ENCODE peak calls at places on chromosomes 5 and 9, in seven cellular contexts. One of them, this sample, is unnamed.

GRCh38 chr5:124139995-124140394 is 606.4 kb downstream of the ZNF608 start:
- DNase-seq in HCT116: no peak
- DNase-seq in GM12878: no peak
- DNase-seq in SK-N-SH: no peak
- DNase-seq in K562: no peak
- DNase-seq in HepG2: no peak
- DNase-seq in H1: no peak
- DNase-seq in this sample: no peak

GRCh38 chr5:1514027-1514818 is 9.5 kb downstream of the LPCAT1 start:
- DNase-seq in HCT116: no peak
- DNase-seq in GM12878: no peak
- DNase-seq in SK-N-SH: peak
- DNase-seq in K562: no peak
- DNase-seq in HepG2: no peak
- DNase-seq in H1: no peak
- DNase-seq in this sample: no peak

GRCh38 chr9:93309889-93310425 is 126.0 kb downstream of the WNK2 start:
- DNase-seq in HCT116: no peak
- DNase-seq in GM12878: no peak
- DNase-seq in SK-N-SH: no peak
- DNase-seq in K562: no peak
- DNase-seq in HepG2: no peak
- DNase-seq in H1: no peak
- DNase-seq in this sample: no peak

GRCh38 chr9:94156549-94157407 is 72.5 kb downstream of the PTPDC1 start:
- DNase-seq in HCT116: no peak
- DNase-seq in GM12878: no peak
- DNase-seq in SK-N-SH: no peak
- DNase-seq in K562: peak
- DNase-seq in HepG2: peak
- DNase-seq in H1: no peak
- DNase-seq in this sample: peak

GRCh38 chr5:86977185-86977584 is 290.5 kb upstream of the RASA1 start:
- DNase-seq in HCT116: no peak
- DNase-seq in GM12878: no peak
- DNase-seq in SK-N-SH: no peak
- DNase-seq in K562: no peak
- DNase-seq in HepG2: no peak
- DNase-seq in H1: no peak
- DNase-seq in this sample: no peak

GRCh38 chr9:107810493-107810931 is 320.9 kb upstream of the KLF4 start:
- DNase-seq in HCT116: no peak
- DNase-seq in GM12878: no peak
- DNase-seq in SK-N-SH: no peak
- DNase-seq in K562: no peak
- DNase-seq in HepG2: no peak
- DNase-seq in H1: no peak
- DNase-seq in this sample: no peak

GRCh38 chr9:99822596-99823391 is 1.1 kb downstream of the NR4A3 start:
- DNase-seq in HCT116: no peak
- DNase-seq in GM12878: no peak
- DNase-seq in SK-N-SH: peak
- DNase-seq in K562: peak
- DNase-seq in HepG2: peak
- DNase-seq in H1: no peak
- DNase-seq in this sample: no peak

GRCh38 chr5:31104775-31105174 is 88.7 kb upstream of the CDH6 start:
- DNase-seq in HCT116: no peak
- DNase-seq in GM12878: no peak
- DNase-seq in SK-N-SH: no peak
- DNase-seq in K562: no peak
- DNase-seq in HepG2: no peak
- DNase-seq in H1: no peak
- DNase-seq in this sample: no peak

GRCh38 chr5:172979778-172980177 is 3.8 kb upstream of the ATP6V0E1 start:
- DNase-seq in HCT116: no peak
- DNase-seq in GM12878: no peak
- DNase-seq in SK-N-SH: no peak
- DNase-seq in K562: no peak
- DNase-seq in HepG2: no peak
- DNase-seq in H1: no peak
- DNase-seq in this sample: no peak

GRCh38 chr9:135761845-135762168 is 59.8 kb downstream of the KCNT1 start:
- DNase-seq in HCT116: no peak
- DNase-seq in GM12878: no peak
- DNase-seq in SK-N-SH: no peak
- DNase-seq in K562: no peak
- DNase-seq in HepG2: no peak
- DNase-seq in H1: no peak
- DNase-seq in this sample: no peak

GRCh38 chr9:21096172-21096900 is 18.6 kb upstream of the IFNB1 start:
- DNase-seq in HCT116: no peak
- DNase-seq in GM12878: peak
- DNase-seq in SK-N-SH: no peak
- DNase-seq in K562: no peak
- DNase-seq in HepG2: no peak
- DNase-seq in H1: no peak
- DNase-seq in this sample: peak

GRCh38 chr5:172235827-172236749 is 42.1 kb downstream of the EFCAB9 start:
- DNase-seq in HCT116: no peak
- DNase-seq in GM12878: no peak
- DNase-seq in SK-N-SH: peak
- DNase-seq in K562: no peak
- DNase-seq in HepG2: peak
- DNase-seq in H1: no peak
- DNase-seq in this sample: no peak

GRCh38 chr5:149750596-149750995 is 20.5 kb downstream of the PPARGC1B start:
- DNase-seq in HCT116: no peak
- DNase-seq in GM12878: no peak
- DNase-seq in SK-N-SH: no peak
- DNase-seq in K562: no peak
- DNase-seq in HepG2: no peak
- DNase-seq in H1: no peak
- DNase-seq in this sample: no peak

GRCh38 chr9:104090578-104090977 is 3.5 kb upstream of the SMC2 start:
- DNase-seq in HCT116: no peak
- DNase-seq in GM12878: no peak
- DNase-seq in SK-N-SH: no peak
- DNase-seq in K562: no peak
- DNase-seq in HepG2: no peak
- DNase-seq in H1: no peak
- DNase-seq in this sample: no peak

DNA sequence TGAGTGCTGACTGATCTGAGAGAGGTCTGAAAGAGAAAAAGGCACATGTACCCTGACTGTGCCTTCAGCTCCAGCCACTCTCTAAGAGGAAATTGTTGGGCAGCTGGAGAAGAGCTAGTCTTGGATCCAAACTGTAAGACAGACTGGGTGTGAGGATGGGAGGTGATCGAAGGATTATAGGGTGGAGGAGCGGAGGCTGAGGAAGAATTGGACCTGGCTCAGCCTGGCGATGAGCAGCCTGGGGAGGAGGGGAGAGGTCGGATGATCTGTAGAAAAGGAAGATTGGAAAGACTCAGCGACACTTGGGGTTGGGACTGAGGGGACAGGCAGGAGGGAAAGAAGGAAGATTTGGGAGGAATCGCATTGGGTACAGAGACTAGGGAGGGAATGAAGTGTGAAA is 98.6 kb upstream of the SLC25A48 start:
- DNase-seq in HCT116: no peak
- DNase-seq in GM12878: no peak
- DNase-seq in SK-N-SH: no peak
- DNase-seq in K562: no peak
- DNase-seq in HepG2: no peak
- DNase-seq in H1: no peak
- DNase-seq in this sample: no peak
- TF ChIP-seq JUND in HCT116: no peak
- TF ChIP-seq JUND in GM12878: no peak
- TF ChIP-seq JUND in SK-N-SH: no peak
- TF ChIP-seq JUND in K562: no peak
- TF ChIP-seq JUND in HepG2: no peak
- TF ChIP-seq JUND in H1: no peak
- TF ChIP-seq JUND in this sample: no peak

GRCh38 chr9:118522093-118523028 is 818.2 kb downstream of the TLR4 start:
- DNase-seq in HCT116: no peak
- DNase-seq in GM12878: peak
- DNase-seq in SK-N-SH: peak
- DNase-seq in K562: peak
- DNase-seq in HepG2: peak
- DNase-seq in H1: peak
- DNase-seq in this sample: peak
- TF ChIP-seq JUND in HCT116: no peak
- TF ChIP-seq JUND in GM12878: no peak
- TF ChIP-seq JUND in SK-N-SH: no peak
- TF ChIP-seq JUND in K562: no peak
- TF ChIP-seq JUND in HepG2: no peak
- TF ChIP-seq JUND in H1: peak
- TF ChIP-seq JUND in this sample: no peak

GRCh38 chr9:37328561-37329227 is 93.8 kb upstream of the GRHPR start:
- DNase-seq in HCT116: no peak
- DNase-seq in GM12878: no peak
- DNase-seq in SK-N-SH: no peak
- DNase-seq in K562: no peak
- DNase-seq in HepG2: no peak
- DNase-seq in H1: no peak
- DNase-seq in this sample: no peak

GRCh38 chr9:37327553-37327952 is 94.9 kb upstream of the GRHPR start:
- DNase-seq in HCT116: no peak
- DNase-seq in GM12878: no peak
- DNase-seq in SK-N-SH: no peak
- DNase-seq in K562: no peak
- DNase-seq in HepG2: no peak
- DNase-seq in H1: no peak
- DNase-seq in this sample: no peak

GRCh38 chr9:37325778-37326177 is 96.7 kb upstream of the GRHPR start:
- DNase-seq in HCT116: no peak
- DNase-seq in GM12878: no peak
- DNase-seq in SK-N-SH: no peak
- DNase-seq in K562: no peak
- DNase-seq in HepG2: no peak
- DNase-seq in H1: no peak
- DNase-seq in this sample: no peak

GRCh38 chr9:37324261-37324683 is 98.2 kb upstream of the GRHPR start:
- DNase-seq in HCT116: no peak
- DNase-seq in GM12878: peak
- DNase-seq in SK-N-SH: no peak
- DNase-seq in K562: no peak
- DNase-seq in HepG2: no peak
- DNase-seq in H1: no peak
- DNase-seq in this sample: no peak

GRCh38 chr9:37324691-37325490 is 97.6 kb upstream of the GRHPR start:
- DNase-seq in HCT116: no peak
- DNase-seq in GM12878: no peak
- DNase-seq in SK-N-SH: no peak
- DNase-seq in K562: no peak
- DNase-seq in HepG2: no peak
- DNase-seq in H1: no peak
- DNase-seq in this sample: no peak
- TF ChIP-seq JUND in HCT116: no peak
- TF ChIP-seq JUND in GM12878: no peak
- TF ChIP-seq JUND in SK-N-SH: no peak
- TF ChIP-seq JUND in K562: no peak
- TF ChIP-seq JUND in HepG2: no peak
- TF ChIP-seq JUND in H1: no peak
- TF ChIP-seq JUND in this sample: no peak

GRCh38 chr9:128214571-128215490 is 11.7 kb downstream of the DNM1 start:
- DNase-seq in HCT116: no peak
- DNase-seq in GM12878: no peak
- DNase-seq in SK-N-SH: peak
- DNase-seq in K562: no peak
- DNase-seq in HepG2: no peak
- DNase-seq in H1: no peak
- DNase-seq in this sample: no peak
- TF ChIP-seq JUND in HCT116: no peak
- TF ChIP-seq JUND in GM12878: no peak
- TF ChIP-seq JUND in SK-N-SH: no peak
- TF ChIP-seq JUND in K562: no peak
- TF ChIP-seq JUND in HepG2: no peak
- TF ChIP-seq JUND in H1: no peak
- TF ChIP-seq JUND in this sample: no peak

GRCh38 chr5:120375248-120375647 is 88.9 kb upstream of the PRR16 start:
- DNase-seq in HCT116: no peak
- DNase-seq in GM12878: no peak
- DNase-seq in SK-N-SH: no peak
- DNase-seq in K562: no peak
- DNase-seq in HepG2: no peak
- DNase-seq in H1: no peak
- DNase-seq in this sample: no peak

GRCh38 chr5:120367896-120368634 is 96.0 kb upstream of the PRR16 start:
- DNase-seq in HCT116: no peak
- DNase-seq in GM12878: no peak
- DNase-seq in SK-N-SH: no peak
- DNase-seq in K562: no peak
- DNase-seq in HepG2: no peak
- DNase-seq in H1: no peak
- DNase-seq in this sample: no peak

GRCh38 chr5:120368923-120369715 is 95.0 kb upstream of the PRR16 start:
- DNase-seq in HCT116: no peak
- DNase-seq in GM12878: no peak
- DNase-seq in SK-N-SH: no peak
- DNase-seq in K562: no peak
- DNase-seq in HepG2: peak
- DNase-seq in H1: no peak
- DNase-seq in this sample: no peak

DNA sequence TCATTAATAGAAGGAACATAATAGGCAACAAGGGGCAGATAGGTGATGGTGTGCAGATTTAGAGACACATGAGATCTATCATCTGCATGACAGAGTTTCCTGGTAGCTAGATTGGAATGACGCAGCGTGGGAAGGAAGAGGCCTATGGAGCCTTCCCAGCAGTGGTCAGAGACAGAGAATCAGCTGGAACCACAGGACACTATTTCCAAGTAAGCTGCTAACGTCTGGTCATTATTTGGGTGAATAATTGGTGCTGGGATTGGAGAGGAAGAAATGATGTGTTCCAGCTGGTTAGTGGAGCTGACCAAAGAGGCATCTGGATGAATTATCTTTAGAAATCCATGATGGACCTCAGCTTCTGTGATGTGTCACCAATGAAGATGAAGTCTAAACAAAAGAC is 91.2 kb upstream of the PRR16 start:
- DNase-seq in HCT116: no peak
- DNase-seq in GM12878: no peak
- DNase-seq in SK-N-SH: no peak
- DNase-seq in K562: no peak
- DNase-seq in HepG2: no peak
- DNase-seq in H1: no peak
- DNase-seq in this sample: no peak
- TF ChIP-seq JUND in HCT116: no peak
- TF ChIP-seq JUND in GM12878: no peak
- TF ChIP-seq JUND in SK-N-SH: no peak
- TF ChIP-seq JUND in K562: no peak
- TF ChIP-seq JUND in HepG2: no peak
- TF ChIP-seq JUND in H1: no peak
- TF ChIP-seq JUND in this sample: no peak

GRCh38 chr9:82255533-82255932 is 267.0 kb downstream of the SPATA31D1 start:
- DNase-seq in HCT116: no peak
- DNase-seq in GM12878: no peak
- DNase-seq in SK-N-SH: peak
- DNase-seq in K562: no peak
- DNase-seq in HepG2: no peak
- DNase-seq in H1: no peak
- DNase-seq in this sample: no peak
- TF ChIP-seq JUND in HCT116: no peak
- TF ChIP-seq JUND in GM12878: no peak
- TF ChIP-seq JUND in SK-N-SH: no peak
- TF ChIP-seq JUND in K562: no peak
- TF ChIP-seq JUND in HepG2: no peak
- TF ChIP-seq JUND in H1: no peak
- TF ChIP-seq JUND in this sample: no peak

GRCh38 chr9:110382731-110383130 is 45.1 kb upstream of the TXNDC8 start:
- DNase-seq in HCT116: no peak
- DNase-seq in GM12878: no peak
- DNase-seq in SK-N-SH: no peak
- DNase-seq in K562: no peak
- DNase-seq in HepG2: no peak
- DNase-seq in H1: no peak
- DNase-seq in this sample: no peak
- TF ChIP-seq JUND in HCT116: no peak
- TF ChIP-seq JUND in GM12878: no peak
- TF ChIP-seq JUND in SK-N-SH: no peak
- TF ChIP-seq JUND in K562: no peak
- TF ChIP-seq JUND in HepG2: no peak
- TF ChIP-seq JUND in H1: no peak
- TF ChIP-seq JUND in this sample: no peak

This sample was measured in T47D.